ENCODE peak calls at places on chromosomes 6 and 20, in nine cellular contexts. B is neural progenitor cell, N is NB4, T is WERI-Rb-1, J is HFF-Myc, Z is fibroblast of villous mesenchyme, H is hepatocyte, Q is endothelial cell, K is Caco-2. Y is an unnamed sample.

GRCh38 chr6:32622545-32623401 is 14.4 kb upstream of the HLA-DQA1 start:
- DNase-seq in B (peak), N (peak), T (peak), J (peak), Z (peak), H (peak), Q (peak), K (no peak), Y (no peak)

GRCh38 chr20:841568-842546 is 8.3 kb downstream of the FAM110A start:
- DNase-seq in B (peak), N (no peak), T (no peak), J (no peak), Z (no peak), H (no peak), Q (no peak), K (peak), Y (no peak)

GRCh38 chr6:2782825-2783187 is 17.6 kb downstream of the WRNIP1 start:
- DNase-seq in B (no peak), N (no peak), T (no peak), J (no peak), Z (no peak), H (no peak), Q (no peak), K (no peak), Y (peak)

GRCh38 chr20:59122377-59122932 is 41.2 kb upstream of the ZNF831 start:
- DNase-seq in B (peak), N (no peak), T (no peak), J (no peak), Z (no peak), H (no peak), Q (no peak), K (no peak), Y (no peak)

GRCh38 chr6:86856937-86857563 is 80.3 kb upstream of the HTR1E start:
- DNase-seq in B (peak), N (peak), T (peak), J (peak), Z (peak), H (peak), Q (peak), K (peak), Y (peak)

GRCh38 chr6:27154696-27155095 is 92.8 kb upstream of the PRSS16 start:
- DNase-seq in B (no peak), N (no peak), T (no peak), J (no peak), Z (no peak), H (no peak), Q (no peak), K (no peak), Y (no peak)

GRCh38 chr6:81895511-81896185 is 143.2 kb upstream of the TENT5A start:
- DNase-seq in B (no peak), N (no peak), T (no peak), J (no peak), Z (peak), H (peak), Q (no peak), K (no peak), Y (no peak)

GRCh38 chr6:85364354-85364753 is 85.5 kb upstream of the NT5E start:
- DNase-seq in B (no peak), N (no peak), T (no peak), J (peak), Z (no peak), H (peak), Q (no peak), K (no peak), Y (no peak)

GRCh38 chr20:50215101-50215500 is 24.5 kb downstream of the CEBPB start:
- DNase-seq in B (no peak), N (no peak), T (no peak), J (no peak), Z (peak), H (no peak), Q (no peak), K (no peak), Y (no peak)

GRCh38 chr6:111477481-111477938 is 5.5 kb downstream of the REV3L start:
- DNase-seq in B (no peak), N (no peak), T (no peak), J (no peak), Z (peak), H (no peak), Q (no peak), K (no peak), Y (no peak)

GRCh38 chr6:81767163-81768000 is 14.9 kb upstream of the TENT5A start:
- DNase-seq in B (no peak), N (peak), T (no peak), J (no peak), Z (no peak), H (no peak), Q (no peak), K (no peak), Y (no peak)

GRCh38 chr6:145836767-145837166 is 22.2 kb upstream of the FBXO30 start:
- DNase-seq in B (no peak), N (no peak), T (no peak), J (no peak), Z (peak), H (no peak), Q (no peak), K (no peak), Y (no peak)

GRCh38 chr20:46746972-46747371 is 37.5 kb downstream of the SLC2A10 start:
- DNase-seq in B (no peak), N (no peak), T (no peak), J (no peak), Z (no peak), H (peak), Q (no peak), K (no peak), Y (no peak)

GRCh38 chr6:36649086-36649485 is 29.4 kb upstream of the CDKN1A start:
- DNase-seq in B (no peak), N (no peak), T (no peak), J (no peak), Z (no peak), H (no peak), Q (no peak), K (no peak), Y (no peak)

GRCh38 chr6:56279346-56280080 is 32.1 kb upstream of the COL21A1 start:
- DNase-seq in B (no peak), N (no peak), T (no peak), J (no peak), Z (no peak), H (peak), Q (no peak), K (peak), Y (no peak)

GRCh38 chr20:53739799-53740785 is 146.5 kb upstream of the ZNF217 start:
- DNase-seq in B (no peak), N (peak), T (no peak), J (no peak), Z (peak), H (no peak), Q (no peak), K (peak), Y (peak)

GRCh38 chr20:41738584-41739193 is 120.5 kb upstream of the CHD6 start:
- DNase-seq in B (peak), N (peak), T (peak), J (peak), Z (peak), H (peak), Q (peak), K (peak), Y (peak)

GRCh38 chr20:5001174-5002076 is at the start of gene SLC23A2:
- DNase-seq in B (peak), N (peak), T (peak), J (no peak), Z (no peak), H (peak), Q (peak), K (peak), Y (peak)

GRCh38 chr20:37681384-37681977 is 12.3 kb upstream of the CTNNBL1 start:
- DNase-seq in B (peak), N (no peak), T (no peak), J (no peak), Z (no peak), H (no peak), Q (peak), K (no peak), Y (no peak)

GRCh38 chr6:151763303-151763702 is 44.2 kb upstream of the ESR1 start:
- DNase-seq in B (peak), N (no peak), T (peak), J (no peak), Z (peak), H (no peak), Q (no peak), K (peak), Y (no peak)
- TF ChIP-seq CTCF in B (peak), N (no peak), T (peak), J (no peak), Z (peak), H (peak), Q (peak), K (peak), Y (peak)

DNA sequence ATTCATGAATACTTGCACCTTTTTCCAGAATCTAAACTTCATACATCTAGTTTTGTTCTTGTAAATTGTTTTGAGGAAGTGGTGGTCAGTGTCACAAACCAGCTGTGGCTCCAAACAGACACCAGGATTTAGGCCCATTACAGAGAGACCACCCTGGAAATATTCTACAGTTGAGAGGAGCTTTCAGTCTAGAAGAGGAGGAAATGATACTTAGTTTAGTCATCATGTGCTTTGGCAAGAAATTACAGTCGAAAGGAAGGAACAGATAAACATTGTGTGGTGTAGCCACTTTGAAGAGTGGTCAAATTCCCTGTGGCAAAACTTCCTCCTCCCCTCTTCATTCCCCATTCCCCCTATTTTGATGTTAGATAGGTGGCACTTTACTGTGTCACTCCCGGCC is 15.7 kb downstream of the DCBLD1 start:
- DNase-seq in B (no peak), N (peak), T (no peak), J (peak), Z (peak), H (no peak), Q (no peak), K (no peak), Y (no peak)
- TF ChIP-seq CTCF in B (no peak), N (no peak), T (no peak), J (no peak), Z (no peak), H (no peak), Q (no peak), K (no peak), Y (no peak)

DNA sequence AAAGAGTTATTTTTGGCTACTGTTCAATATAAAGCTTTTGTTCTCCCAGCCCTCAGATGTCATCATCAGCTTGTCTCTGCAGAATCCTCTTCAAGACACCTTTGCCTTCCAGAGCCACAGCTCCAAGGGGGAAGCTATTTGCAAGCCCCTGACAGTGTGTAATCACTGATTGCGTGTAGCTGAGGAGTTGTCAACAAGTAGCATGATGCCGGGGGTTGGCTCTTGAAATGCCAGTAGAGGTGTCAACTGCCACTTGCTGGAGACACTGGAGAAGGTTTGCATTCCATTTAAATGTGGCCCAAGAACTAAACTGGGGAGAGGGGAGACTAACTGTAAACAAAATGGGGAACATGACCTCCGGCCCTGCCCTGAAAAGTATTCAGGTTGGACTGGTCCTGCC is 44.3 kb upstream of the PDYN start:
- DNase-seq in B (no peak), N (no peak), T (no peak), J (no peak), Z (no peak), H (no peak), Q (no peak), K (no peak), Y (no peak)
- TF ChIP-seq CTCF in B (no peak), N (no peak), T (no peak), J (no peak), Z (no peak), H (no peak), Q (no peak), K (no peak), Y (no peak)

DNA sequence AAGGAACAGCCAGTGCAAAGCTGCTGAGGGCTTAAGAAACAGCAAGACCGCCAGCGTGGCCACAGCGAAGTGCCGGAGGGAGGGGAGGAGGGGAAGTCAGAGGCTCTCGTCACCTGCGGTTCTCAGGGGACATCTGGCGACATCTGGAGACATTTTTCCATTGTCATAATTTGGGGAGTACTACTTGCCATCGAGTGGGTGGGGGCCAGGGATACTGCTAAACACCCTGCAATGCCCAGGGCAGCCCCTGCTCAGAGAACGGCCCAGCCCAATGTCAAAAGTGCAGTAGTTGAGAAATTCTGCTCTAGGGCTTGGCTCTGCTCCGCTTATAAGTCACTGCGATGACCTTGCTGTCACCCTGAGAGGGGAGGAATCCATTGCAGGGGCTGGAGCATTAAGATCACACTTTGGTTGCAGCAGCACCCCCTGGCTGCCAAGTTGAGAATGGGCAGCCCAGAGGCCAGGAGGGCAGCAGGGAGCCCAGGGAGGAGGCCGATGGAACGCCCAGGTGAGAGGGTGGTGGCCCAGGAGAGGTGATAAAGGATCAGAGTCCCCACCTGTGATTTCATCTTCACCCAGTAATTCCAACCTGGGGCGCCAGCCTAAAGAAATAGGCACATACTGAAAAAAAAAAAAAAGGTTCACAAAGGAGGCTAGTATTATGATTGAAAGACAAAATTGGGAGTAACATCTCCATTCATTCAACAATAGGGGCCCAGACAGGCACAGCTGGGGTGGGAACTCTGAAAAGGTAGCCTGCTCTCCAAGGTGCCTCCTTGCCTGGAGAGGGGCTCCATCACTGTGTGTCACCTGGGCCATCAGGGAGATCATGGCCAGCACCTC is 218.2 kb downstream of the BMP7 start:
- DNase-seq in B (peak), N (peak), T (peak), J (no peak), Z (peak), H (peak), Q (peak), K (peak), Y (peak)
- TF ChIP-seq CTCF in B (peak), N (peak), T (peak), J (peak), Z (peak), H (peak), Q (peak), K (peak), Y (peak)

GRCh38 chr6:70520575-70520974 is 46.2 kb upstream of the SDHAF4 start:
- DNase-seq in B (no peak), N (peak), T (no peak), J (no peak), Z (peak), H (peak), Q (no peak), K (no peak), Y (no peak)
- TF ChIP-seq CTCF in B (peak), N (peak), T (no peak), J (peak), Z (peak), H (peak), Q (no peak), K (peak), Y (peak)

DNA sequence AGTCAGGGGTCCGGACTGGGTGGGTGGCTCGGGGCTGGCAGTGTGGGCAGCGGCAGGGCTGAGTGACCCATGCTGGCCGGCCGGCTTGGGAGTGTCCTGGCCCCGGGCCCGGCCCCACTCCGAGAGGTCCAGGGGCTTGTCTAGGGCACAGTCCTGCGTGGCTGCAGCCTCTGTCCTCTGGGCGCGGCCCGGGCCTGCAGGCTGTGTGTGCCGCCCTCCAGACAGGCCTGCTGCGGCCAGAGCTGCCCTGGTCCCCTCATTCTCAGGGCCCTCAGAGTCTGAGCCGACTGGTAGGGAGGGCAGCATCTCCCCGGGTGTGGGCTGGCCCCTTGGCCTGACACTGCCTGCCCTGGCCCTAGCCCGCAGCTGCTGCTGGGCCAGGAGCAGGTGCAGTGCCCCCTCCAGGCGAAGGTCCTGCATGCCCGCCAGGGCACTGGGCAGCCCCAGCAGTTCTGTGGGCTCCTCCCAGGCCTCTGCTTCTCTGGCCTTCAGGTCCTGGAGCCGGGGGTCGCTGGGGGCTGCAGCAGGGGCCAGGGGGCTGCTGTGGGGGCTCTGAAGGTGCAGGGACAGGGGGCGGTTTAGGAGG is 6.9 kb upstream of the CABLES2 start:
- DNase-seq in B (peak), N (no peak), T (peak), J (no peak), Z (no peak), H (no peak), Q (peak), K (no peak), Y (no peak)
- TF ChIP-seq CTCF in B (peak), N (peak), T (peak), J (peak), Z (no peak), H (no peak), Q (no peak), K (peak), Y (no peak)

GRCh38 chr6:13769655-13770053 is 44.7 kb downstream of the MCUR1 start:
- DNase-seq in B (no peak), N (no peak), T (no peak), J (no peak), Z (no peak), H (no peak), Q (peak), K (no peak), Y (no peak)
- TF ChIP-seq CTCF in B (peak), N (peak), T (peak), J (peak), Z (peak), H (peak), Q (peak), K (no peak), Y (no peak)

DNA sequence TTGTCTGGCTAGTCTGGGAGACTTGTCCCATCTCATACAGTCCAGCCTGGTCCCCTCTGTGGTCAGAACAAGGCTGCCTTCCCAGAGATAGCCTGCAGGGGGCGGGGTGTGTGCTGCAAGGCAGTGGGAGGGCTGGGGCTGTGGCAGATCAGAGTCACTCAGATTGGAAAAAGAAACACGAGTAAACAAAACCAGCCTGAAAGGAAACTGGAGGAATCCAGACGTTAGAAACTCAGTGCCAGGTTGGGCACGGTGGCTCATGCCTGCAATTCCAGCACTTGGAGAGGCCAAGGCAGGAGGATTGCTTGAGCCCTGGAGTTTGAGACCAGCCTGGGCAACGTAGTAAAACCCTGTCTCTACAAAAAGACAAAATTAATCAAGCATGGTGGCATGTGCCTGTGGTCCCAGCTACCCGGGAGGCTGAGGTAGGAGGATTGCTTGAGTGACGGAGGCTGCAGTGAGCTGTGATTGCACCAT is 20.2 kb downstream of the LEMD2 start:
- DNase-seq in B (peak), N (peak), T (peak), J (peak), Z (peak), H (peak), Q (peak), K (peak), Y (peak)
- TF ChIP-seq CTCF in B (peak), N (peak), T (peak), J (peak), Z (peak), H (peak), Q (peak), K (peak), Y (peak)

GRCh38 chr6:125154184-125155135 is 887 bp downstream of the TPD52L1 start:
- DNase-seq in B (peak), N (no peak), T (no peak), J (no peak), Z (peak), H (peak), Q (peak), K (peak), Y (peak)
- TF ChIP-seq CTCF in B (peak), N (no peak), T (no peak), J (peak), Z (no peak), H (peak), Q (peak), K (peak), Y (peak)

GRCh38 chr20:21048841-21049273 is 57.3 kb downstream of the LINC00237 start:
- DNase-seq in B (peak), N (peak), T (peak), J (no peak), Z (peak), H (no peak), Q (peak), K (peak), Y (peak)

GRCh38 chr20:21052241-21052640 is 53.9 kb downstream of the LINC00237 start:
- DNase-seq in B (no peak), N (no peak), T (no peak), J (no peak), Z (no peak), H (no peak), Q (no peak), K (no peak), Y (no peak)

GRCh38 chr20:21052686-21053001 is 53.5 kb downstream of the LINC00237 start:
- DNase-seq in B (no peak), N (no peak), T (no peak), J (no peak), Z (no peak), H (no peak), Q (no peak), K (no peak), Y (no peak)

GRCh38 chr20:21050710-21051109 is 55.4 kb downstream of the LINC00237 start:
- DNase-seq in B (no peak), N (no peak), T (no peak), J (no peak), Z (no peak), H (no peak), Q (no peak), K (no peak), Y (no peak)

DNA sequence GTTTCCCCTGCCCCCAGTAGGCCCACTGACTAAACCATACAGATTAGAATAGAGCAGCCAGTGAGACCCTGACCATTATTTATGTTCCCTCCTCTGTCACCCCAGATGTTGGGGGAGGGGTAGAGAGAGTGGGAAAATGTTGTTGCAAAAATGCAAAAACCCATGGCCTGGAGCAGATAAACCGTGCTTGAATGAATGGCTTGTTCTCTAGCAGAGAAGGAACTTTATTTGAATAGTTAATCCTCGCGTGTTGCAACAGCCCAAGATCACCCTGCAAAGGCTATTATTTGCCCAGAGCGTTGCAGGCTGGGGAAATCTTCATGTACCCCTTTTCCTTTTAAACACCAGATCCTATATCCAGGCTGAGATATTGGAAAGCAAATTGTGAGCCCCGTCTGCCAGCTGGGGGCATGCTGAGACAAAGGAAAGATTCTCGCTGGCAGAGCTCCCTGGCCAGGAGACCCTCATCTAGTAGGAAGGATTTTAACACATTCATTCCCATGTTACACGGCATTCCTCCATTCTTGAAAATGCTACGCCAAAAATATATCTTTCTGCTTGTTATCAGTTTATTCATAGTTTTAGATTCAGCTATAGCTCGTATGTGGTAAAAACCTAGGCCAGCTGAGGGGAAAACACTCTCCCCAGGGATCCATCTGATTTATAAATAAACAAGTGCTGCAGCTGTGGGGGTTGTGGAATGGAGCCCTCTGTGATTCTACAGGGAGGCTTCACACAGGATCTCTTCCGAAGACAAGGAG is 53.0 kb downstream of the LINC00237 start:
- DNase-seq in B (peak), N (peak), T (no peak), J (no peak), Z (peak), H (peak), Q (no peak), K (peak), Y (no peak)
- TF ChIP-seq CTCF in B (peak), N (no peak), T (no peak), J (no peak), Z (no peak), H (peak), Q (no peak), K (no peak), Y (no peak)

Y was measured in glutamatergic neuron.